ENCODE peak calls at places on chromosomes 1 and 21, in seven cellular contexts. H is aorta, M is neuronal stem cell, R is HCT116, Y is astrocyte of the cerebellum, X is testis, D is fibroblast of the aortic adventitia. S is an unnamed sample.

GRCh38 chr1:99119193-99119592 is 114.5 kb upstream of the PLPPR5 start:
- DNase-seq in H (no peak), M (no peak), R (no peak), Y (peak; percentile 29), X (no peak), D (peak; percentile 78), S (no peak)

GRCh38 chr1:243786546-243786945 is 63.5 kb downstream of the AKT3 start:
- DNase-seq in H (no peak), M (no peak), R (no peak), Y (no peak), X (no peak), D (no peak), S (no peak)

GRCh38 chr21:35197191-35197590 is 148.1 kb upstream of the RUNX1 start:
- DNase-seq in H (no peak), M (no peak), R (no peak), Y (no peak), X (no peak), D (no peak), S (no peak)

GRCh38 chr1:168465942-168466702 is 77.7 kb downstream of the XCL2 start:
- DNase-seq in H (peak; percentile 64), M (no peak), R (no peak), Y (peak; percentile 66), X (peak; percentile 17), D (no peak), S (peak; percentile 72)

GRCh38 chr21:38114717-38115333 is 142.0 kb upstream of the KCNJ15 start:
- DNase-seq in H (no peak), M (no peak), R (no peak), Y (no peak), X (no peak), D (no peak), S (no peak)

GRCh38 chr1:196400478-196401453 is 207.5 kb downstream of the KCNT2 start:
- DNase-seq in H (peak; percentile 53), M (no peak), R (no peak), Y (peak; percentile 97), X (peak; percentile 63), D (peak; percentile 85), S (no peak)

GRCh38 chr1:100700586-100700985 is 19.0 kb upstream of the VCAM1 start:
- DNase-seq in H (no peak), M (no peak), R (no peak), Y (no peak), X (no peak), D (no peak), S (no peak)

GRCh38 chr1:3064296-3064850 is 4.6 kb upstream of the PRDM16 start:
- DNase-seq in H (no peak), M (no peak), R (no peak), Y (no peak), X (no peak), D (no peak), S (no peak)

GRCh38 chr1:155320661-155321576 is at the start of gene RUSC1:
- DNase-seq in H (peak; percentile 91), M (no peak), R (no peak), Y (no peak), X (peak; percentile 72), D (peak; percentile 56), S (no peak)

GRCh38 chr1:81364075-81364474 is 436.7 kb upstream of the ADGRL2 start:
- DNase-seq in H (no peak), M (no peak), R (no peak), Y (no peak), X (no peak), D (no peak), S (no peak)

GRCh38 chr1:109623601-109624161 is 4.0 kb downstream of the AMPD2 start:
- DNase-seq in H (no peak), M (no peak), R (no peak), Y (no peak), X (no peak), D (peak; percentile 30), S (no peak)

GRCh38 chr1:161260346-161260745 is 1.8 kb downstream of the PCP4L1 start:
- DNase-seq in H (no peak), M (no peak), R (no peak), Y (no peak), X (no peak), D (no peak), S (no peak)

GRCh38 chr21:15703932-15704331 is 25.9 kb upstream of the USP25 start:
- DNase-seq in H (no peak), M (no peak), R (no peak), Y (no peak), X (no peak), D (no peak), S (no peak)

GRCh38 chr1:45929257-45929687 is 125.9 kb downstream of the MAST2 start:
- DNase-seq in H (no peak), M (no peak), R (peak; percentile 92), Y (peak; percentile 95), X (no peak), D (peak; percentile 90), S (no peak)

GRCh38 chr1:99328171-99328570 is 63.9 kb downstream of the PLPPR4 start:
- DNase-seq in H (no peak), M (no peak), R (no peak), Y (no peak), X (no peak), D (no peak), S (no peak)

GRCh38 chr1:80076469-80076868 is 1069.9 kb upstream of the ADGRL4 start:
- DNase-seq in H (no peak), M (no peak), R (no peak), Y (no peak), X (no peak), D (no peak), S (no peak)

GRCh38 chr1:174243451-174244000 is 84.2 kb downstream of the RABGAP1L start:
- DNase-seq in H (no peak), M (no peak), R (no peak), Y (peak; percentile 49), X (no peak), D (no peak), S (no peak)

GRCh38 chr1:183812686-183813569 is 8.0 kb downstream of the RGL1 start:
- DNase-seq in H (no peak), M (no peak), R (no peak), Y (no peak), X (peak; percentile 41), D (peak; percentile 77), S (no peak)

GRCh38 chr1:37433171-37433570 is 41.2 kb upstream of the ZC3H12A start:
- DNase-seq in H (no peak), M (no peak), R (no peak), Y (no peak), X (no peak), D (no peak), S (no peak)

GRCh38 chr1:207898260-207898659 is 12.7 kb downstream of the CD34 start:
- DNase-seq in H (no peak), M (no peak), R (no peak), Y (no peak), X (no peak), D (no peak), S (no peak)

DNA sequence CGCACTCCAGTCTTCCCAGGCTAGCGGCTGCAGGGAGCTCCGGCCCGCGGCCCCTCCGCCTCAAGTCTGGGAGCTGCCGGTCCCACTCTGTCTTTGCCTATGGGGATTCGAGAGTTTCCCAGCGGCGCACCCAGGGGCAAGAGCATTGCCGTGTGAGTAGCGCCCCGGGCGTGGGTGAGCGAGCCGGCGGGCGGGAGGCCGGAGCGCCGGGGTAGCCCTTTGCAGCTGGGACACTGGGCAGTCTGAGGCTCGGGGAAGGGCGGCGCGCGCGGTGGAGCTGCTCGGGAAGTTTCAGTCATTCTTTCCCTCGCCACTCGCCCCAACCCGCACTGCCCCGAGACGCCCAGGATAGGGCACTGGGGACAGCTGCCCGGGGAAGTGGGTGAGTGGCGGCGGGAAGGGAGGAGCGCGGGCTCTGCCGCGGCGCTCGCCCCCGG is 521 bp downstream of the SLC35F3 start:
- DNase-seq in H (peak; percentile 38), M (no peak), R (no peak), Y (no peak), X (peak; percentile 23), D (no peak), S (peak; percentile 25)
- H3K4me3 ChIP-seq in H (peak overlapping the region; percentile 6), M (peak overlapping the region; percentile 85), R (peak overlapping the region; percentile 80), Y (peak overlapping the region; percentile 55), X (peak overlapping the region; percentile 59), D (no peak overlapping the region), S (peak overlapping the region; percentile 18)

GRCh38 chr1:210294991-210295773 is 33.5 kb upstream of the HHAT start:
- DNase-seq in H (peak; percentile 76), M (no peak), R (no peak), Y (no peak), X (peak; percentile 74), D (peak; percentile 43), S (peak; percentile 63)
- H3K4me3 ChIP-seq in H (no peak overlapping the region), M (no peak overlapping the region), R (no peak overlapping the region), Y (no peak overlapping the region), X (no peak overlapping the region), D (no peak overlapping the region), S (no peak overlapping the region)

GRCh38 chr1:234955107-234955731 is 173.4 kb downstream of the TOMM20 start:
- DNase-seq in H (peak; percentile 88), M (no peak), R (no peak), Y (no peak), X (peak; percentile 78), D (peak; percentile 69), S (no peak)
- H3K4me3 ChIP-seq in H (no peak overlapping the region), M (no peak overlapping the region), R (no peak overlapping the region), Y (no peak overlapping the region), X (no peak overlapping the region), D (no peak overlapping the region), S (no peak overlapping the region)

GRCh38 chr1:65679773-65680172 is 112.9 kb upstream of the PDE4B start:
- DNase-seq in H (no peak), M (no peak), R (no peak), Y (no peak), X (no peak), D (no peak), S (no peak)

GRCh38 chr1:65681101-65681500 is 111.6 kb upstream of the PDE4B start:
- DNase-seq in H (no peak), M (no peak), R (no peak), Y (peak; percentile 8), X (no peak), D (peak; percentile 34), S (no peak)
- H3K4me3 ChIP-seq in H (no peak overlapping the region), M (no peak overlapping the region), R (no peak overlapping the region), Y (no peak overlapping the region), X (no peak overlapping the region), D (no peak overlapping the region), S (no peak overlapping the region)

GRCh38 chr1:44739361-44740178 is at the start of gene KIF2C:
- DNase-seq in H (peak; percentile 98), M (peak; percentile 89), R (peak; percentile 96), Y (peak; percentile 96), X (peak; percentile 97), D (peak; percentile 97), S (peak; percentile 99)

GRCh38 chr1:44735992-44736391 is 3.6 kb upstream of the KIF2C start:
- DNase-seq in H (no peak), M (no peak), R (no peak), Y (no peak), X (no peak), D (no peak), S (no peak)

DNA sequence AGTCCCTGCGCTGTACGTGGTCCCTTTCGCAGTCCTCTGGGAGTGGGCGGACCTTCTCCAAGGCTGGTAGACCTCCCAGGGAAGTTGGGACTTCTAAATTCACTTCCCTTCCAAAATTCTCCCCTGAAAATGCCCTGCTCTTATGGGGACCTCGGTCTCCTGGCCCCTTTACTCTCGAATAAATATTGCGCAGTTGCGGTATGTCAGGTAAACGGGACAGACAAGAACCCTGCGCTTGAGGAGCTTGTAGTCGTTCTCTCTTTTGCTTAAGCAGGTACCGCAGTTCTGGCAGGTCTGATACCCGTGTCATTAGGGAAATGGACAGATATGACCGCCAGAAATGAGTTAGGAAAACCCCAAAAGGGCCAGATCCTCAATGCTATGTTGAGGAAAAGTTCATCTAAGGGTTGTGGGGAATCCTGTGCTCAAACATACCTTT is 561 bp downstream of the KIF2C start:
- DNase-seq in H (no peak), M (no peak), R (no peak), Y (no peak), X (no peak), D (no peak), S (no peak)
- H3K4me3 ChIP-seq in H (no peak overlapping the region), M (peak overlapping the region; percentile 89), R (peak overlapping the region; percentile 95), Y (peak overlapping the region; percentile 78), X (peak overlapping the region; percentile 71), D (peak overlapping the region; percentile 90), S (peak overlapping the region; percentile 80)